ENCODE peak calls at places on chromosomes 2 and 18, in five cellular contexts. L is AG10803, H is natural killer cell, B is cardiac muscle cell, A is breast epithelium. I is an unnamed sample.
A peak's percentile ranks its signal among the peaks of the same experiment; 100 is the strongest.

GRCh38 chr2:98900721-98901120 is 35.3 kb downstream of the CRACDL start:
- DNase-seq in A (no peak), B (no peak), L (no peak), H (no peak), I (peak; percentile 36)

GRCh38 chr2:45892236-45892701 is 240.8 kb downstream of the PRKCE start:
- DNase-seq in A (no peak), H (no peak), B (peak; percentile 32), L (no peak), I (no peak)

GRCh38 chr2:45242161-45242741 is 233.0 kb upstream of the SIX2 start:
- DNase-seq in B (peak; percentile 40), H (no peak), A (no peak), L (peak; percentile 42), I (no peak)

GRCh38 chr2:49640630-49641029 is 486.3 kb upstream of the FSHR start:
- DNase-seq in B (no peak), H (no peak), L (no peak), A (no peak), I (no peak)

GRCh38 chr18:21194871-21195771 is 46.9 kb upstream of the GREB1L start:
- DNase-seq in H (no peak), L (peak; percentile 58), B (peak; percentile 66), A (no peak), I (no peak)

GRCh38 chr2:118374974-118375745 is 286.9 kb downstream of the INSIG2 start:
- DNase-seq in H (no peak), B (no peak), A (no peak), L (peak; percentile 48), I (no peak)

GRCh38 chr18:39742015-39742466 is 2176.4 kb upstream of the CELF4 start:
- DNase-seq in A (no peak), B (no peak), L (no peak), H (no peak), I (no peak)

GRCh38 chr2:56239030-56239429 is 55.2 kb downstream of the CCDC85A start:
- DNase-seq in L (no peak), B (no peak), H (no peak), A (no peak), I (no peak)

GRCh38 chr2:239903210-239903609 is 121.9 kb downstream of the NDUFA10 start:
- DNase-seq in A (no peak), L (no peak), H (no peak), B (no peak), I (no peak)

GRCh38 chr18:741931-742512 is 29.6 kb upstream of the ENOSF1 start:
- DNase-seq in A (no peak), B (peak; percentile 69), L (peak; percentile 57), H (no peak), I (no peak)

GRCh38 chr2:3076848-3077735 is 300.5 kb downstream of the EIPR1 start:
- DNase-seq in H (no peak), A (no peak), B (no peak), L (no peak), I (no peak)

GRCh38 chr2:48399828-48400552 is 130.0 kb upstream of the STON1 start:
- DNase-seq in L (no peak), H (no peak), B (no peak), A (no peak), I (no peak)

GRCh38 chr2:237581751-237582746 is 8.5 kb downstream of the RAB17 start:
- DNase-seq in L (peak; percentile 72), H (no peak), B (peak; percentile 95), A (no peak), I (no peak)

GRCh38 chr18:57683470-57683869 is 61.8 kb upstream of the NARS1 start:
- DNase-seq in L (no peak), A (no peak), H (no peak), B (no peak), I (no peak)

GRCh38 chr2:73260338-73260984 is 23.8 kb downstream of the FBXO41 start:
- DNase-seq in B (peak; percentile 68), L (peak; percentile 52), H (no peak), A (no peak), I (no peak)

GRCh38 chr2:78861546-78861945 is 164.0 kb upstream of the REG3G start:
- DNase-seq in B (peak; percentile 3), A (no peak), H (no peak), L (no peak), I (no peak)

GRCh38 chr2:197613509-197613987 is 61.8 kb downstream of the RFTN2 start:
- DNase-seq in B (peak; percentile 74), A (no peak), L (no peak), H (no peak), I (no peak)

GRCh38 chr18:12621737-12622306 is 36.1 kb downstream of the SPIRE1 start:
- DNase-seq in H (no peak), L (peak; percentile 84), B (peak; percentile 38), A (no peak), I (no peak)

GRCh38 chr2:233486778-233487552 is 79.6 kb downstream of the USP40 start:
- DNase-seq in A (no peak), L (peak; percentile 78), H (no peak), B (peak; percentile 62), I (no peak)

GRCh38 chr2:200787351-200788128 is 24.2 kb upstream of the BZW1 start:
- DNase-seq in H (no peak), L (peak; percentile 81), B (peak; percentile 92), A (no peak), I (no peak)

GRCh38 chr2:37226863-37227262 is 4.5 kb downstream of the CEBPZ start:
- DNase-seq in H (no peak), B (no peak), L (no peak), A (no peak), I (no peak)

GRCh38 chr2:73105511-73105971 is 7.2 kb downstream of the RAB11FIP5 start:
- DNase-seq in H (no peak), B (no peak), L (no peak), A (peak; percentile 20), I (no peak)

GRCh38 chr2:71526131-71526530 is 72.8 kb downstream of the DYSF start:
- DNase-seq in A (peak; percentile 39), B (no peak), L (no peak), H (no peak), I (no peak)

GRCh38 chr18:9506046-9506792 is 30.9 kb downstream of the RALBP1 start:
- DNase-seq in L (no peak), H (no peak), B (peak; percentile 21), A (no peak), I (no peak)

GRCh38 chr2:142857247-142858154 is 20.0 kb upstream of the KYNU start:
- DNase-seq in A (no peak), B (peak; percentile 52), H (no peak), L (peak; percentile 25), I (no peak)

DNA sequence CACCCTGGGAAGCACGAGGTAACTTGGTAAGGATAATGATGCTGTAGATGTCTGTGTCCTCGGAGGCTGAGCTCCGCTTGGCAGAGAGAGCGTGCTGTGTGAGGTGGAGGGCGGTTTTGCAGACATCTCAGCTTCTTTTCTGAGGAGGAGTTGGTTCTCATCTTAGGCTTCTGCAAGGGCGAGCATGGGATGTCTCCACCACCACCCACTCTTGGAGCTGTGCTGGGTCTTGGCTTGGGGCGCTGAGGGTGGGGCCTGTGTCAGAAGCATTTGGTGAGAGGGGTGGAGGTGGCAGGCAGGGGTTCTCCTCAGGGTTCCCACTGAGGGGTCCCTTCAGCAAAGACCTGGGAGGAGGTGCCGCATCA is 9.2 kb downstream of the OXER1 start:
- DNase-seq in B (no peak), L (no peak), H (no peak), A (no peak), I (no peak)
- TF ChIP-seq CTCF in B (no peak), L (no peak), H (no peak), A (no peak), I (no peak)

DNA sequence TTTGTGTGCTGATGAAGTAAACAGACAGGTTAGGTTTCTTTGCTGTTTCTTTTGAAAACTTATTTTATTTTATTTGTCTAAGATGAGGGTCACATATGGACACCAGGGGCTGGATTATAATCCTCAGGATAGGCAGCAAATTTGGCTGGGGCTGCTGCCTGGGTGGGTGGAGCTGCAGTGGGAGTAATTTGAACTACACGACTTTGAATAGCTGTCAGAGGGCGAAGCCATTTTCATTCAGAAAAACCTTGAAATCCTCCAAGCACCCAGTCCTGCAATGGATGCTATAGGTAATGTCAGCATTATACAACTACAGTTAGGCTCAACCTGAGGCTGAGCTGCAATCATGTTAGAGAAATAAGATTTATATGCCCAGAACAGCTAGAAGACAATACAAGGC is 16.6 kb downstream of the SETBP1 start:
- DNase-seq in A (no peak), L (no peak), B (no peak), H (no peak), I (no peak)
- TF ChIP-seq CTCF in A (no peak), L (no peak), B (no peak), H (no peak), I (no peak)

GRCh38 chr2:64796926-64797325 is 143.2 kb upstream of the SERTAD2 start:
- DNase-seq in A (no peak), H (no peak), L (no peak), B (no peak), I (no peak)

GRCh38 chr2:64794426-64794995 is 140.8 kb upstream of the SERTAD2 start:
- DNase-seq in B (no peak), H (no peak), A (no peak), L (no peak), I (no peak)

GRCh38 chr2:64795024-64795592 is 141.4 kb upstream of the SERTAD2 start:
- DNase-seq in L (no peak), H (no peak), B (no peak), A (no peak), I (no peak)

GRCh38 chr2:64799592-64800252 is 146.0 kb upstream of the SERTAD2 start:
- DNase-seq in H (no peak), L (no peak), A (no peak), B (no peak), I (no peak)

GRCh38 chr2:64797881-64798590 is 144.3 kb upstream of the SERTAD2 start:
- DNase-seq in B (peak; percentile 41), L (peak; percentile 35), A (no peak), H (no peak), I (no peak)
- TF ChIP-seq CTCF in B (no peak), L (no peak), A (no peak), H (no peak), I (no peak)

GRCh38 chr2:62307469-62308389 is 111.8 kb downstream of the B3GNT2 start:
- DNase-seq in A (no peak), B (no peak), L (no peak), H (no peak), I (no peak)
- TF ChIP-seq CTCF in A (no peak), B (no peak), L (no peak), H (no peak), I (no peak)

DNA sequence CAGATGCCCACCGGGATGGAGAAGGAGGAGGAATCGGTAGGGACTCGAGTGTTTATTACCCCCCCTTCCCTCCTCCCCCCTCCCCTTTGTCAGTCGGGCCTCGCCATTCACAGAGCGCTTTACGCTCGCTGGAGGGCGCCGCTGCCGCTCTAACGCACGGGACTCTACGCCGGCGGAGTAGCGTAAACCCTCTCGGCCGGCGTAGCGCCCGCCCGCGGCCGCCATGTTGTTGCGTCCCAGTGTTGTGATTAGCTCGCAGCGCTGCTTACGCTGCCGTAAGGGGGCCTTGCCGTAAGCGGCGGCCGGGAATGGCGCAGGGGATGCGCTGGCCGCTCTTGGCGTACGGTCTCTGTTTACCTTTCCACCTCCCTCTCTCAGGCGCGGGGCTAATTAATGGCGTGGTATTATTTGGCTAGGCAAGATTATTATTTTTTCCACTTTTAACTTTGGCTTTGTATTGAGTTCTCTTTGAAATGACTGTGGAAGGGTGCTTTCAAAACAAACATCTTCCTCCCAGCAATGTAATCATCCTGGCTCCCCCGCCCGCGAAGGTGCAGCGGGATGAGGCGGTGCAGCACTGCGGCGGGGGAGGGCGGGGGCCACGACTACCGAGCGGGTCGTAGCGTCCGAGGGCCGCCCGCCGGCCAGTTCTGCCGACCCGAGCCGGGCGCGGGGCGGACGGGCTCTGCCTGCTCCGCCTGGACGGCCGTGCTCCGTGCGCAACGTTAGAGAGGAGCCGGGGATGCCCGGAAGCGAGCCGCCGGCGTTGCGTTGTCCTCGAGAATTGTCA is 779 bp downstream of the EPC2 start:
- DNase-seq in A (peak; percentile 93), L (peak; percentile 87), H (peak; percentile 93), B (peak; percentile 95), I (peak; percentile 96)
- TF ChIP-seq CTCF in A (peak; percentile 27), L (peak; percentile 35), H (peak; percentile 20), B (peak; percentile 35), I (no peak)

I was measured in type B pancreatic cell.